ENCODE peak calls at places on chromosomes 7 and 10, in four cellular contexts. G is Calu3; I is A172; Q is stimulated activated CD8-positive, alpha-beta memory T cell treated with anti-CD3 and anti-CD28 coated beads, Interleukin-12 subunit alpha, Interleukin-12 subunit beta, amount 100 ng/mL, for 1 hour. R is an unnamed sample.

GRCh38 chr7:141562543-141562942 is 11.3 kb downstream of the AGK start:
- DNase-seq in G (no peak), I (no peak), Q (no peak), R (no peak)

GRCh38 chr7:69091476-69091875 is 506.8 kb upstream of the AUTS2 start:
- DNase-seq in G (no peak), I (no peak), Q (no peak), R (no peak)

GRCh38 chr7:158274996-158275395 is 312.6 kb downstream of the PTPRN2 start:
- DNase-seq in G (no peak), I (no peak), Q (no peak), R (no peak)

GRCh38 chr10:53260213-53260612 is 487.6 kb upstream of the MBL2 start:
- DNase-seq in G (no peak), I (no peak), Q (no peak), R (no peak)

GRCh38 chr7:20441346-20441745 is 110.6 kb downstream of the ITGB8 start:
- DNase-seq in G (no peak), I (no peak), Q (no peak), R (no peak)

GRCh38 chr7:129828989-129829676 is 123.6 kb downstream of the UBE2H start:
- DNase-seq in G (no peak), I (peak), Q (no peak), R (no peak)

GRCh38 chr10:133127291-133128125 is 32.5 kb upstream of the KNDC1 start:
- DNase-seq in G (peak), I (no peak), Q (peak), R (no peak)

GRCh38 chr7:28165971-28166955 is 14.3 kb downstream of the JAZF1 start:
- DNase-seq in G (no peak), I (peak), Q (no peak), R (no peak)

GRCh38 chr7:96686305-96686704 is 23.3 kb downstream of the SEM1 start:
- DNase-seq in G (no peak), I (no peak), Q (no peak), R (no peak)

GRCh38 chr7:25726682-25727357 is 425.2 kb upstream of the NFE2L3 start:
- DNase-seq in G (no peak), I (no peak), Q (no peak), R (peak)

GRCh38 chr10:111200505-111201186 is 123.8 kb downstream of the ADRA2A start:
- DNase-seq in G (no peak), I (no peak), Q (no peak), R (no peak)

GRCh38 chr10:17368708-17369272 is 85.6 kb downstream of the ST8SIA6 start:
- DNase-seq in G (no peak), I (no peak), Q (no peak), R (no peak)

GRCh38 chr10:3531097-3531645 is 253.8 kb downstream of the KLF6 start:
- DNase-seq in G (no peak), I (no peak), Q (no peak), R (no peak)

GRCh38 chr10:113978802-113979201 is 64.9 kb upstream of the ADRB1 start:
- DNase-seq in G (no peak), I (no peak), Q (no peak), R (no peak)

R was measured in NCI-H2227 treated with DMSO at 0.1 percent for 48 hours.